ENCODE peak calls at places on chromosome 15, in ten cellular contexts. M, K, E, A, P, T, U, L, J and B are unnamed samples.

GRCh38 chr15:62781081-62781497 is 261.5 kb upstream of the TPM1 start:
- DNase-seq in U (no peak), E (no peak), L (no peak), M (no peak), P (no peak), T (no peak), A (no peak), J (peak; percentile 28), K (no peak), B (no peak)

GRCh38 chr15:73800662-73801345 is 47.7 kb upstream of the INSYN1 start:
- DNase-seq in M (peak; percentile 46), E (no peak), U (no peak), T (no peak), L (no peak), K (no peak), J (no peak), P (peak; percentile 69), A (no peak), B (peak; percentile 59)

GRCh38 chr15:31024979-31025378 is 33.6 kb upstream of the MTMR10 start:
- DNase-seq in U (no peak), P (no peak), L (no peak), J (no peak), E (no peak), T (no peak), A (no peak), K (no peak), M (no peak), B (no peak)

GRCh38 chr15:34616613-34617012 is 33.2 kb upstream of the GOLGA8B start:
- DNase-seq in T (no peak), L (no peak), M (peak; percentile 68), P (no peak), K (no peak), A (no peak), E (peak; percentile 11), J (no peak), U (no peak), B (no peak)

GRCh38 chr15:63801910-63802309 is 31.8 kb downstream of the HERC1 start:
- DNase-seq in T (no peak), P (no peak), K (no peak), L (no peak), M (no peak), J (no peak), U (no peak), A (no peak), E (no peak), B (no peak)

GRCh38 chr15:78092111-78093041 is at the start of gene SH2D7:
- DNase-seq in E (no peak), K (no peak), M (no peak), U (peak; percentile 7), A (no peak), T (peak; percentile 54), P (no peak), L (no peak), J (no peak), B (no peak)

GRCh38 chr15:60905587-60905986 is 323.5 kb downstream of the RORA start:
- DNase-seq in E (peak; percentile 77), A (no peak), K (no peak), M (no peak), U (peak; percentile 12), L (no peak), P (no peak), T (no peak), J (peak; percentile 45), B (no peak)

GRCh38 chr15:31606261-31606669 is 279.6 kb downstream of the KLF13 start:
- DNase-seq in K (no peak), P (no peak), U (no peak), A (no peak), E (no peak), T (no peak), M (peak; percentile 85), J (no peak), L (no peak), B (peak; percentile 67)

GRCh38 chr15:101045835-101046691 is 126.9 kb downstream of the LRRK1 start:
- DNase-seq in E (no peak), M (no peak), A (peak; percentile 16), P (no peak), U (peak; percentile 5), K (no peak), L (no peak), J (no peak), T (peak; percentile 46), B (no peak)

GRCh38 chr15:92921215-92922131 is 21.3 kb downstream of the CHD2 start:
- DNase-seq in K (no peak), P (no peak), L (no peak), J (no peak), M (peak; percentile 96), U (no peak), A (no peak), E (no peak), T (no peak), B (no peak)

GRCh38 chr15:88894348-88894818 is 961 bp downstream of the HAPLN3 start:
- DNase-seq in L (peak; percentile 23), J (peak; percentile 87), A (peak; percentile 76), T (no peak), K (no peak), E (peak; percentile 96), U (peak; percentile 74), M (peak; percentile 77), P (no peak), B (no peak)

GRCh38 chr15:59659366-59659765 is 2.1 kb upstream of the GTF2A2 start:
- DNase-seq in K (no peak), J (no peak), E (no peak), U (no peak), A (no peak), T (no peak), L (no peak), M (no peak), P (no peak), B (no peak)

GRCh38 chr15:74798388-74799254 is 14.0 kb upstream of the LMAN1L start:
- DNase-seq in T (peak; percentile 62), M (no peak), A (peak; percentile 88), E (no peak), J (no peak), U (peak; percentile 81), L (peak; percentile 76), K (no peak), P (no peak), B (no peak)

GRCh38 chr15:50979041-50979440 is 70.6 kb downstream of the AP4E1 start:
- DNase-seq in J (no peak), P (no peak), L (no peak), U (no peak), T (no peak), A (no peak), M (no peak), K (no peak), E (no peak), B (no peak)

GRCh38 chr15:33700695-33701303 is 267.5 kb upstream of the CHRM5 start:
- DNase-seq in U (peak; percentile 53), P (peak; percentile 61), E (peak; percentile 88), T (peak; percentile 68), J (peak; percentile 82), M (peak; percentile 84), A (peak; percentile 65), K (peak; percentile 80), L (peak; percentile 65), B (peak; percentile 68)

GRCh38 chr15:79209116-79209515 is 73.4 kb upstream of the ANKRD34C start:
- DNase-seq in A (no peak), M (no peak), U (no peak), P (no peak), J (no peak), T (no peak), E (peak; percentile 33), K (no peak), L (no peak), B (no peak)

GRCh38 chr15:79206940-79207339 is 75.6 kb upstream of the ANKRD34C start:
- DNase-seq in K (no peak), T (no peak), L (no peak), P (no peak), E (no peak), A (no peak), J (no peak), U (no peak), M (no peak), B (no peak)

GRCh38 chr15:79209690-79210089 is 72.8 kb upstream of the ANKRD34C start:
- DNase-seq in U (no peak), E (peak; percentile 81), A (no peak), L (no peak), J (peak; percentile 49), K (no peak), T (no peak), M (no peak), P (no peak), B (no peak)

GRCh38 chr15:79208179-79208578 is 74.3 kb upstream of the ANKRD34C start:
- DNase-seq in U (no peak), T (no peak), A (no peak), J (no peak), P (no peak), K (no peak), L (peak; percentile 15), M (peak; percentile 9), E (no peak), B (no peak)

GRCh38 chr15:79204886-79205285 is 77.6 kb upstream of the ANKRD34C start:
- DNase-seq in P (no peak), U (no peak), A (no peak), T (no peak), J (no peak), L (no peak), M (no peak), E (no peak), K (no peak), B (no peak)
- H3K27ac ChIP-seq in P (no peak overlapping the region), U (no peak overlapping the region), A (no peak overlapping the region), T (no peak overlapping the region), J (no peak overlapping the region), L (no peak overlapping the region), M (no peak overlapping the region), E (no peak overlapping the region), K (no peak overlapping the region), B (no peak overlapping the region)

GRCh38 chr15:70834999-70835398 is 19.0 kb downstream of the LARP6 start:
- DNase-seq in E (no peak), L (no peak), T (no peak), U (no peak), K (no peak), P (no peak), M (no peak), J (no peak), A (no peak), B (no peak)
- H3K27ac ChIP-seq in E (no peak overlapping the region), L (no peak overlapping the region), T (no peak overlapping the region), U (no peak overlapping the region), K (no peak overlapping the region), P (peak overlapping the region; percentile 54), M (peak overlapping the region; percentile 94), J (no peak overlapping the region), A (peak overlapping the region; percentile 67), B (no peak overlapping the region)

DNA sequence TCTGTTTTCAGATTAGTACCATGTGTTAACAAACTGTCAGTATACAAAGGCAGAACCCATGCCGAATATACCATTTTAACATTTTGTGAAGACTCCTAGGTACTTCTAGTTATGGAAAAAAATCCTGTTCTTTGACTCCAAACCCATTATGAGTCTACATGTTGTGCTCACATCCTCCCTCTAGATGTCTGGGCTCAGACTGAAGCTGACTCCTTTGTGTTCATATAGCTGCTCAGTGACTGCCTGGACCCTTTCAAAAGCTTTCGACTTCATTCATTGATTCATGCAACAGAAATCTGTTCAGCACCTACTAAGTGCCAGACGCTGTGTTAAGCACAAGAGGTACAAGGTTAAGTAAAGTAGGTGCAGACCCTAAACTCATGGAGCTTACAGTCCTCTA is 60.5 kb downstream of the MEGF11 start:
- DNase-seq in P (no peak), U (no peak), L (no peak), T (no peak), J (no peak), A (no peak), M (peak; percentile 24), K (no peak), E (no peak), B (no peak)
- H3K27ac ChIP-seq in P (no peak overlapping the region), U (no peak overlapping the region), L (no peak overlapping the region), T (no peak overlapping the region), J (no peak overlapping the region), A (no peak overlapping the region), M (no peak overlapping the region), K (no peak overlapping the region), E (no peak overlapping the region), B (no peak overlapping the region)

GRCh38 chr15:37112963-37113362 is 12.6 kb upstream of the MEIS2 start:
- DNase-seq in P (no peak), L (no peak), M (no peak), K (no peak), T (no peak), A (no peak), E (no peak), J (no peak), U (no peak), B (no peak)
- H3K27ac ChIP-seq in P (no peak overlapping the region), L (no peak overlapping the region), M (no peak overlapping the region), K (no peak overlapping the region), T (no peak overlapping the region), A (peak overlapping the region; percentile 95), E (no peak overlapping the region), J (no peak overlapping the region), U (peak overlapping the region; percentile 94), B (no peak overlapping the region)